ENCODE peak calls at places on chromosomes 2 and 18, in four cellular contexts. M is epithelial cell of esophagus, D is fibroblast of lung, V is HFF-Myc. L is an unnamed sample.

GRCh38 chr18:58866261-58867232 is 1.9 kb downstream of the ZNF532 start:
- DNase-seq in M (peak), D (no peak), V (no peak), L (no peak)

GRCh38 chr2:194559964-194560363 is 1097.1 kb upstream of the SLC39A10 start:
- DNase-seq in V (no peak), M (no peak), D (no peak), L (no peak)

GRCh38 chr18:44035554-44035953 is 645.1 kb upstream of the SETBP1 start:
- DNase-seq in D (no peak), V (no peak), M (no peak), L (no peak)

GRCh38 chr18:48862116-48862515 is 88.6 kb downstream of the SMAD7 start:
- DNase-seq in D (no peak), M (no peak), V (no peak), L (no peak)

GRCh38 chr2:63514237-63514716 is 74.0 kb downstream of the WDPCP start:
- DNase-seq in D (no peak), M (no peak), V (no peak), L (no peak)

GRCh38 chr2:98730053-98730850 is 680 bp downstream of the MGAT4A start:
- DNase-seq in V (no peak), M (no peak), D (no peak), L (no peak)

GRCh38 chr2:201872576-201872975 is 66.2 kb downstream of the CDK15 start:
- DNase-seq in V (no peak), M (no peak), D (peak), L (no peak)

GRCh38 chr18:3468833-3469232 is 18.9 kb downstream of the TGIF1 start:
- DNase-seq in D (no peak), M (no peak), V (no peak), L (no peak)

GRCh38 chr2:157748371-157749132 is 119.9 kb upstream of the ACVR1C start:
- DNase-seq in D (peak), M (no peak), V (no peak), L (no peak)

GRCh38 chr2:51711761-51712160 is 679.8 kb upstream of the NRXN1 start:
- DNase-seq in D (peak), M (no peak), V (no peak), L (no peak)

GRCh38 chr2:86686905-86687304 is 33.2 kb upstream of the RMND5A start:
- DNase-seq in D (no peak), M (no peak), V (no peak), L (no peak)

GRCh38 chr2:36589230-36589630 is 8.7 kb downstream of the FEZ2 start:
- DNase-seq in V (no peak), M (no peak), D (no peak), L (no peak)

GRCh38 chr2:96683972-96684820 is 41.6 kb downstream of the FER1L5 start:
- DNase-seq in D (no peak), M (no peak), V (no peak), L (no peak)

GRCh38 chr2:77521931-77522470 is at the start of gene LRRTM4:
- DNase-seq in M (no peak), V (no peak), D (peak), L (no peak)

GRCh38 chr18:24402209-24402785 is 4.7 kb upstream of the OSBPL1A start:
- DNase-seq in D (no peak), V (no peak), M (no peak), L (no peak)

GRCh38 chr2:18966131-18966530 is 376.8 kb upstream of the NT5C1B start:
- DNase-seq in M (no peak), V (peak), D (no peak), L (peak)

GRCh38 chr2:26503238-26503880 is 25.4 kb upstream of the OTOF start:
- DNase-seq in M (peak), V (peak), D (peak), L (no peak)

GRCh38 chr2:238573065-238573778 is 146.5 kb downstream of the ASB1 start:
- DNase-seq in D (no peak), M (no peak), V (no peak), L (no peak)

GRCh38 chr2:160417745-160418397 is 75.7 kb downstream of the RBMS1 start:
- DNase-seq in V (no peak), M (peak), D (peak), L (no peak)

GRCh38 chr2:20676353-20677215 is 9.6 kb downstream of the GDF7 start:
- DNase-seq in V (no peak), M (no peak), D (no peak), L (no peak)

GRCh38 chr18:3525870-3526420 is 76.0 kb downstream of the TGIF1 start:
- DNase-seq in D (peak), M (no peak), V (no peak), L (no peak)

GRCh38 chr2:75310915-75311314 is 111.6 kb upstream of the TACR1 start:
- DNase-seq in V (no peak), M (peak), D (peak), L (no peak)

GRCh38 chr2:223260681-223261080 is 208.7 kb downstream of the KCNE4 start:
- DNase-seq in M (peak), D (peak), V (no peak), L (no peak)

GRCh38 chr2:165505514-165505913 is 36.0 kb downstream of the CSRNP3 start:
- DNase-seq in V (no peak), M (no peak), D (peak), L (no peak)

GRCh38 chr2:42047488-42048317 is at the start of gene PKDCC:
- DNase-seq in D (peak), M (peak), V (no peak), L (peak)

GRCh38 chr2:223044916-223045700 is 6.9 kb upstream of the KCNE4 start:
- DNase-seq in V (no peak), D (no peak), M (no peak), L (no peak)

GRCh38 chr2:224909885-224910517 is 132.3 kb downstream of the DOCK10 start:
- DNase-seq in M (peak), D (peak), V (peak), L (peak)

DNA sequence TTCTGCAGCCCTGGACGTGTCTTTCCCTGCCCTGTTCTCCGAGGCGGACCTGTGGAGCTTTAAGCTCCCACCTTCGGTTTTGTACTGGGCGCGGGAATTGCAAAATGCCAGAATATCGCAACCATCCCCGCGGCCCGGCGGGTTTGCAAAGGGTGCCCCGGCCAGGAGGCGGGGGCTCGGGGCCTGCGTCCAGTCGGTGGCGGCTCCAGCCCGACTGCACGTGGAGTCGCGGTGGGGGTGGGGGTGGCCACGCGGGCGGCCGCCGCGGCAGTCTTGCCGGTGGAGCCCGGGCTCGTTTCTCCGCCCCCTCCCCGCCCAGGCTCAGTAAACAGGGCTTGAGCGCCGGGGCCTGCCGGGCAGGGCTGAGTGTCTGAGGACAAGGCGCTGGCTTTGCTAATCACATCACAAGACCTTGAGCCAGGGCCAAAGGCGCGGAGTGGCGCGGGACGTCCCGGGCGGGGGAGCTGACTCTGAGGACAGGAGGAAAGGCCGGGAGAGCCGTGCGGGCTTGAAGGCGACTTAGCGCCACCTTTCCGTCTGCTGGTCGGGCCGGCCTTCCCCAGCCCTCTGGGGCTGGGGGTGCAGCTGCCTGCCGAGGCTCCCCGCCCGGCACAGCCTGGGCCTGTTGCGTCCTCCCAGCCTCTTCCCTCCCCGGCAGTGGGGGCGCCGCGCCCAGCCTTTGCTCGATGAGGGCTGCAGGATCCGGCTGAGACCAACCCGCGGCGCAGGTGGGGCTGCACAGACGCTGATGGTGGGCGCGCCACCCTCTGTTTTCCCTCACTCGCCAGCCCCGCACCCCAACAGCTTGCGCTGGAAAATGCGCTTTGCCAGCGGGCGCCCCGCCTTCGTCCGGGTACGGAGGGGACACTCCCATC is 786 bp upstream of the ZFP36L2 start:
- DNase-seq in D (peak), V (no peak), M (peak), L (no peak)
- TF ChIP-seq CTCF in D (no peak), V (peak), M (no peak), L (no peak)

GRCh38 chr2:196592331-196592911 is 47.1 kb upstream of the CCDC150 start:
- DNase-seq in V (no peak), M (peak), D (peak), L (no peak)
- TF ChIP-seq CTCF in V (no peak), M (peak), D (no peak), L (peak)

DNA sequence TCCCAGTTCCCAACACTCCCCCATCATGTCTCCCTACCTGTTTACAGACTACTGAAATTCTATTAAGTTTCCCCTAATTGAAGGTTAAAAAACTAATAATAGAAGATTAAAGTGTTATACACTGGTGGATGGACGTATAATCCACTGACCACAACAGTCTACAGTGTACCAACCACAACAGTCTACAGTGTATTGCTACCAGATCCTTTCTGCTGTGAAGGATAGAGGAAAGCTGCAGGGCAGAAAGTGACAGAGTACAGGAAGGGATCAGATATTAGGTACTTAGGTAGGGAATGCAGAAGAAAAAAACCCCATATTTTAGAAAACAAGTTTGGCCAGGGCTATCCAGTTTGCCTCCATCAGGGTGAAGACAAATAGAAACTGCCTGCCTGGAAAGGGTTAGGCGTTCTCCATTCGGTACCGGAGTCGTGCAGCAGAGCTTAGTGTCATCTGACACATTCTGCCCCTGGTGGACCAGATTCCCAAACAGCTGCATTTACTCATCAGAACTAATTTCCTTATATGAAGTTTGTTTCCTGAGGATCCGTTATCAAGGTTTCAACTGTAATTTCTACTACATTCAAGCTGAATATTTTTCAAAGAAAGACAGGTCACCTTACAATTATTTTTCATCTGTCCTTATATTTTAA is 49.9 kb downstream of the KLF7 start:
- DNase-seq in D (no peak), M (peak), V (no peak), L (no peak)
- TF ChIP-seq CTCF in D (peak), M (peak), V (no peak), L (peak)

DNA sequence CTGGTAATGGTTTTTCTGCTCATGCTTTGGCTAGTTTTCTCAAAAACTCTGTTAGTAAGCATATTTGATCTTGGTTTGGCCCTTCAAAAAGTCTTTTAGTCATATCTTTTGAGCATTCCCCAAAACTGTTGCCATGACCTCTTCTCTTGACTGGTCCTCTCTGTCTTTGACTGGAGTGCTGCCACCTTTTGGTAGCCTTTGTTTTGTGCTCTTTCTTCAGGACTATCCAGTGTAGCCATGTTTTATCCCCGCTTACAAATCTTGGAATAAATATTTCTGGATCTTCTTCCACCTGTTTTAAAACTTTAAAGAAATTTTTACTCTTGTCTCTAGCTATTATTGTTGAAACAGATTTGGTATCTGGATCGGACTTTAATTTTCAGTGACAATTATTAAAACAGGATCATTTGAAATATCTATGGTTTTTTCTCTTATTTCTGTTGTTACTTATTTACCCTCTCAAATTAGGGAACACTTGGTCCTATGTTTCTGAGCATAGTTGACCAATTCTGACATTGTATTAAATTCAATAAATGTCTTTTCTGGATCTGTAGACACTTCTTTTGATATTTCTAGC is 965 bp upstream of the ELOA2 start:
- DNase-seq in M (peak), D (peak), V (peak), L (no peak)
- TF ChIP-seq CTCF in M (peak), D (peak), V (peak), L (peak)

DNA sequence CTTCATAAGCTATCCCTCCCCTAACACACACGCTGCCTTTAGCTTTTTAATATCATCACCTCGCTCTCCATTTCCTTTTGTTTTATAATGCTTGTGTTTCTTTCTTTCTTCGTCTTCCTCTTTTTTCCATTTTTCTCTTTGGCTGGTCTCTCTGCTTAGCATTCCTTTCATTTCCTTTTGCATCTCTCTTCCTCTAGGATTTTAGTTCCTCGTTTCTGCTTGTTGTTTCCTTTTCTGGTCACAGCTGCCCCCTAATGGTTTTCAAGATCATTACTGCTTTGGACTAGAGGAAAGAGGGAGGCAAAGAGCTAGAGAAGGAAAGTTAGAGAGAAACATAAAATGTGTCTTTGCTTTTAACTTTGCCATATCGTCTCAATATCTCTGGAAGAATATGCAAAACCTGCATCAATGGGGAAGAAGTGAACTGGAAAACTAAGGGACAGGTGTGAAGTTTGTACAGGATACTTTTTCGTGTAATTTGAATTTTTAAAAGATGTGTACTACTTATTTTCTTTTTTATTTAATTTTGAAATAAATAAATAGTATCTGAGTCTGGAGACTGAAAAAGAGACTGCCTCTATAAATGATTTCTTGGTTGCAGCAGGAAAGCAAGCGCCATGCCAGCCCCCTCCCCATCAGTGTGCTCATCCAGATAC is 6.3 kb upstream of the NRP2 start:
- DNase-seq in V (no peak), M (peak), D (peak), L (no peak)
- TF ChIP-seq CTCF in V (peak), M (peak), D (peak), L (peak)

GRCh38 chr18:13680612-13681011 is 45.7 kb downstream of the FAM210A start:
- DNase-seq in V (no peak), D (no peak), M (peak), L (no peak)
- TF ChIP-seq CTCF in V (peak), D (peak), M (peak), L (no peak)